ENCODE peak calls at places on chromosomes 6 and 20, in four cellular contexts. Y, U, B and O are unnamed samples.

GRCh38 chr6:138410972-138411667 is 7.1 kb downstream of the HEBP2 start:
- DNase-seq in Y (no peak), U (no peak), B (no peak), O (no peak)

GRCh38 chr20:19889011-19889953 is 127.9 kb upstream of the NAA20 start:
- DNase-seq in Y (no peak), U (no peak), B (peak; percentile 38), O (no peak)

GRCh38 chr6:45681860-45682488 is 304.2 kb upstream of the SUPT3H start:
- DNase-seq in Y (peak; percentile 5), U (no peak), B (no peak), O (no peak)

GRCh38 chr6:88588938-88589337 is 374.5 kb downstream of the RNGTT start:
- DNase-seq in Y (no peak), U (no peak), B (no peak), O (no peak)

GRCh38 chr6:67200626-67201403 is 1434.3 kb upstream of the ADGRB3 start:
- DNase-seq in Y (no peak), U (no peak), B (no peak), O (no peak)

GRCh38 chr6:123771126-123771525 is 32.5 kb upstream of the NKAIN2 start:
- DNase-seq in Y (no peak), U (no peak), B (no peak), O (no peak)

GRCh38 chr6:119312875-119313338 is 36.7 kb downstream of the MAN1A1 start:
- DNase-seq in Y (no peak), U (no peak), B (no peak), O (no peak)

GRCh38 chr6:152984387-152984872 is 1.6 kb upstream of the FBXO5 start:
- DNase-seq in Y (no peak), U (no peak), B (no peak), O (no peak)

GRCh38 chr6:149093643-149094042 is 223.9 kb upstream of the TAB2 start:
- DNase-seq in Y (no peak), U (no peak), B (no peak), O (no peak)

GRCh38 chr6:82331031-82331773 is 32.4 kb upstream of the TPBG start:
- DNase-seq in Y (no peak), U (no peak), B (no peak), O (no peak)

GRCh38 chr6:30682181-30683117 is 4.0 kb downstream of the PPP1R18 start:
- DNase-seq in Y (peak; percentile 90), U (no peak), B (peak; percentile 62), O (peak; percentile 61)

GRCh38 chr6:35096129-35096852 is 44.8 kb downstream of the TCP11 start:
- DNase-seq in Y (no peak), U (peak; percentile 64), B (no peak), O (no peak)

GRCh38 chr20:60813066-60813465 is 439.0 kb upstream of the CDH4 start:
- DNase-seq in Y (no peak), U (no peak), B (no peak), O (peak; percentile 2)

GRCh38 chr6:158422629-158423238 is 110.5 kb downstream of the TULP4 start:
- DNase-seq in Y (no peak), U (no peak), B (peak; percentile 39), O (no peak)

GRCh38 chr6:98824907-98825601 is 9.3 kb upstream of the POU3F2 start:
- DNase-seq in Y (no peak), U (no peak), B (no peak), O (no peak)

GRCh38 chr20:50313223-50313820 is 122.7 kb downstream of the CEBPB start:
- DNase-seq in Y (no peak), U (no peak), B (peak; percentile 56), O (no peak)

GRCh38 chr6:9373308-9373707 is 938.0 kb upstream of the SLC35B3 start:
- DNase-seq in Y (no peak), U (no peak), B (no peak), O (no peak)

GRCh38 chr6:113364781-113365545 is 492.2 kb upstream of the MARCKS start:
- DNase-seq in Y (no peak), U (no peak), B (no peak), O (no peak)

GRCh38 chr6:150403458-150404245 is 34.8 kb downstream of the IYD start:
- DNase-seq in Y (no peak), U (no peak), B (no peak), O (no peak)

GRCh38 chr20:46683939-46684750 is 5.1 kb downstream of the TP53RK start:
- DNase-seq in Y (no peak), U (peak; percentile 85), B (peak; percentile 78), O (peak; percentile 68)

GRCh38 chr20:16017656-16018055 is 555.6 kb downstream of the KIF16B start:
- DNase-seq in Y (no peak), U (no peak), B (no peak), O (no peak)

GRCh38 chr6:127539292-127539691 is 20.2 kb upstream of the MTCL3 start:
- DNase-seq in Y (no peak), U (peak; percentile 13), B (no peak), O (no peak)

GRCh38 chr20:10430000-10430466 is 4.0 kb downstream of the MKKS start:
- DNase-seq in Y (no peak), U (no peak), B (no peak), O (no peak)

GRCh38 chr20:49447946-49448809 is 34.3 kb downstream of the KCNB1 start:
- DNase-seq in Y (no peak), U (no peak), B (peak; percentile 58), O (no peak)

GRCh38 chr6:31462026-31462963 is 35.6 kb upstream of the MICB start:
- DNase-seq in Y (no peak), U (no peak), B (no peak), O (no peak)